ENCODE peak calls at places on chromosomes 2 and 18, in four cellular contexts. F is GM20000, V is colonic mucosa, T is AG10803. L is an unnamed sample.
A peak's percentile ranks its signal among the peaks of the same experiment; 100 is the strongest.

GRCh38 chr18:11986061-11986460 is 4.8 kb downstream of the IMPA2 start:
- DNase-seq in F (no peak), V (no peak), T (no peak), L (no peak)

GRCh38 chr2:238122287-238123217 is 15.9 kb upstream of the KLHL30 start:
- DNase-seq in F (no peak), V (no peak), T (no peak), L (no peak)

GRCh38 chr2:88632569-88632968 is 5.3 kb upstream of the EIF2AK3 start:
- DNase-seq in F (no peak), V (no peak), T (no peak), L (no peak)

GRCh38 chr2:20465716-20466391 is 19.0 kb downstream of the RHOB start:
- DNase-seq in F (no peak), V (no peak), T (no peak), L (no peak)

GRCh38 chr2:234427081-234428058 is 69.5 kb downstream of the ARL4C start:
- DNase-seq in F (no peak), V (no peak), T (peak; percentile 94), L (peak; percentile 33)

GRCh38 chr2:170456914-170457313 is 258.2 kb upstream of the SP5 start:
- DNase-seq in F (no peak), V (no peak), T (no peak), L (no peak)

GRCh38 chr2:173990970-173991819 is 26.0 kb upstream of the SP3 start:
- DNase-seq in F (no peak), V (peak; percentile 60), T (peak; percentile 87), L (no peak)

GRCh38 chr2:102018823-102019445 is 27.2 kb downstream of the IL1R2 start:
- DNase-seq in F (no peak), V (no peak), T (no peak), L (no peak)

GRCh38 chr2:153601812-153602211 is 123.2 kb upstream of the RPRM start:
- DNase-seq in F (no peak), V (no peak), T (no peak), L (no peak)

GRCh38 chr2:37775908-37776250 is 104.4 kb upstream of the CDC42EP3 start:
- DNase-seq in F (no peak), V (no peak), T (peak; percentile 89), L (no peak)

GRCh38 chr2:208064220-208064951 is 39.1 kb upstream of the PLEKHM3 start:
- DNase-seq in F (peak; percentile 21), V (no peak), T (peak; percentile 93), L (no peak)

GRCh38 chr2:8671176-8671575 is 10.7 kb upstream of the ID2 start:
- DNase-seq in F (no peak), V (no peak), T (no peak), L (no peak)

GRCh38 chr2:116304328-116304727 is 1510.2 kb upstream of the DDX18 start:
- DNase-seq in F (no peak), V (no peak), T (no peak), L (no peak)

GRCh38 chr18:46250084-46250811 is 146.1 kb downstream of the HAUS1 start:
- DNase-seq in F (peak; percentile 77), V (peak; percentile 69), T (peak; percentile 67), L (peak; percentile 20)

GRCh38 chr18:54777118-54777791 is 51.0 kb upstream of the RAB27B start:
- DNase-seq in F (no peak), V (no peak), T (no peak), L (no peak)

GRCh38 chr2:110219496-110220192 is 7.3 kb upstream of the MTLN start:
- DNase-seq in F (no peak), V (no peak), T (peak; percentile 69), L (no peak)

GRCh38 chr2:189178726-189179606 is 595 bp downstream of the COL5A2 start:
- DNase-seq in F (no peak), V (no peak), T (peak; percentile 81), L (no peak)

GRCh38 chr2:216023055-216023648 is 9.8 kb upstream of the MREG start:
- DNase-seq in F (peak; percentile 51), V (peak; percentile 58), T (peak; percentile 58), L (no peak)
- TF ChIP-seq CTCF in F (peak; percentile 54), V (peak; percentile 46), T (peak; percentile 85), L (peak; percentile 57)

GRCh38 chr2:239267411-239267941 is 133.3 kb downstream of the HDAC4 start:
- DNase-seq in F (peak; percentile 86), V (peak; percentile 89), T (peak; percentile 91), L (peak; percentile 87)
- TF ChIP-seq CTCF in F (peak; percentile 31), V (no peak), T (peak; percentile 42), L (peak; percentile 29)

GRCh38 chr2:227125506-227125905 is 38.5 kb downstream of the COL4A4 start:
- DNase-seq in F (no peak), V (no peak), T (no peak), L (no peak)
- TF ChIP-seq CTCF in F (no peak), V (no peak), T (no peak), L (no peak)

DNA sequence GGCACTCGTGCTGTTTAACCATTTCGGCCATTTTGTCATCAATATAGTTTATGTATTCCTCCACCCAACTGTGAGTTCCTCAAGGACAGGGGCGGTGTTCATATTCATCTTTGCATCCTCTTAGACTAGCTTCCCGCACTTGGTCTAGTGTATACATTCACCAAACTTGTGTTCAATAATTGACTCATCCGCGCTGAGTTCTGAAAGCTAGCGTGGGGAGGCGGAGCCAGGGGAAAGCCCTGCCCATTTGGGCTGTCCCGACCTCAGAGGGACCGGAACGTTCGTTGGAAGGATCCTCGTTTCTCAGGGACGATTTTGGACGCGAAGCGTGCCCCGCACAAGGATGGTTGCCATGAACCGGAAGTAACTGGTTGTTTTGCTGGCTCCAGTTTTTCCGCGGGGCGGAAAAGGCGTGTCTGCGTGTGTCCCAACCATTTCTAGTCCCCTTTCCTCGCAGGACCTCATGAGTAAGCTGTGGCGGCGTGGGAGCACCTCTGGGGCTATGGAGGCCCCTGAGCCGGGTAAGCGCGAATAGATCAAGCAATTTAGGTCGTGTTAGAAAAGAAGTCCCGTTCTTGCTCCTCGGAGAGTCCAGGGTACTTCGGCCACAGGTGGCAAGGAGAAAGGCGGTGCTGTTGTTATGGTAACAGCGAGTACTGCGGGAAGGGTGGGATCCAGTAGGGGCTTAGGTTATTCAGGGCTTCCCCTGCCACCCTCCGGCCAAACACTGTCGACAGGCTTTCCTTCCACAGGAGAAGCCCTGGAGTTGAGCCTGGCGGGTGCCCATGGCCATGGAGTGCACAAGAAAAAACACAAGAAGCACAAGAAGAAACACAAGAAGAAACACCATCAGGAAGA is at the start of gene INO80B:
- DNase-seq in F (peak; percentile 86), V (peak; percentile 98), T (peak; percentile 98), L (peak; percentile 97)
- TF ChIP-seq CTCF in F (no peak), V (no peak), T (no peak), L (no peak)

DNA sequence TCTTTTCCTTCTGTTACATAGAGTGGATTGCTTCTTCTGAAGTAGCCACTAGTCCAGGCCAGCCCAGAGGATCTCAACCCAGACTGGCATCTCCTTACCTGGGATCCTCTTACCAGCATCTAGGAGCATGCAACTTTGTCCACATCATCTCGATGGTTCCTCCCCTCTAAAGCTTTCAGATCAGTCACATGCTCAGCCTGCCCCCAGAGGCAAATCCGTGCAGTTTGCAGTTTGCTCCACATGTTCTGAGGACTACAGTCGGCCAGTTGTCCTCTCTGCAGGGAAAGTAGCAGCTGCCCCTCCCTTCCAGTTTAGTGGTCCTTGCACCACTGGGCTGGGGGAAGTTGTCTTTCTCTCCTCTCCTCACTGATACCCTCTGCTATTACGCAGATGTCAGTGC is 259.8 kb upstream of the APCDD1 start:
- DNase-seq in F (no peak), V (no peak), T (no peak), L (no peak)
- TF ChIP-seq CTCF in F (no peak), V (no peak), T (peak; percentile 16), L (no peak)